ENCODE peak calls at places on chromosomes 6 and 20, in seven cellular contexts. V is aorta; H is activated CD8-positive, alpha-beta T cell treated with anti-CD3 and anti-CD28 coated beads, Interleukin-2, amount 10 ng/mL, durations not matched to agents 7 days and 5 days; G is fibroblast of pulmonary artery; Q is neural crest cell; S is EL; D is neuronal stem cell. E is an unnamed sample.

GRCh38 chr6:73152998-73153757 is 72.1 kb downstream of the KHDC1L start:
- DNase-seq in V (no peak), H (no peak), G (peak), Q (no peak), S (peak), D (no peak), E (no peak)

GRCh38 chr6:39778581-39779270 is 13.4 kb upstream of the DAAM2 start:
- DNase-seq in V (no peak), H (no peak), G (no peak), Q (no peak), S (no peak), D (no peak), E (no peak)

GRCh38 chr20:63087872-63088680 is 81.3 kb upstream of the BHLHE23 start:
- DNase-seq in V (peak), H (no peak), G (no peak), Q (no peak), S (no peak), D (no peak), E (no peak)

GRCh38 chr6:27679308-27679967 is 206.5 kb upstream of the ZNF184 start:
- DNase-seq in V (no peak), H (no peak), G (no peak), Q (no peak), S (no peak), D (no peak), E (no peak)

GRCh38 chr20:2387180-2387577 is 6.5 kb downstream of the TGM6 start:
- DNase-seq in V (no peak), H (peak), G (peak), Q (peak), S (peak), D (peak), E (no peak)

GRCh38 chr20:53576195-53576580 is 17.5 kb downstream of the ZNF217 start:
- DNase-seq in V (no peak), H (no peak), G (no peak), Q (no peak), S (no peak), D (no peak), E (no peak)

GRCh38 chr6:164967102-164967501 is 342.3 kb downstream of the C6orf118 start:
- DNase-seq in V (no peak), H (no peak), G (no peak), Q (no peak), S (no peak), D (no peak), E (no peak)

GRCh38 chr20:15362849-15363248 is 1025.4 kb upstream of the FLRT3 start:
- DNase-seq in V (no peak), H (no peak), G (no peak), Q (no peak), S (no peak), D (no peak), E (no peak)

GRCh38 chr20:1274485-1275313 is 8.6 kb downstream of the SNPH start:
- DNase-seq in V (no peak), H (peak), G (no peak), Q (no peak), S (no peak), D (no peak), E (no peak)

GRCh38 chr6:166907871-166908806 is 48.2 kb downstream of the RNASET2 start:
- DNase-seq in V (no peak), H (peak), G (no peak), Q (no peak), S (no peak), D (no peak), E (no peak)

GRCh38 chr20:55142932-55143331 is 667.5 kb downstream of the DOK5 start:
- DNase-seq in V (no peak), H (no peak), G (no peak), Q (no peak), S (no peak), D (no peak), E (no peak)

GRCh38 chr6:125738276-125738675 is 11.2 kb upstream of the HEY2 start:
- DNase-seq in V (no peak), H (no peak), G (no peak), Q (no peak), S (no peak), D (no peak), E (no peak)

GRCh38 chr6:159992366-159992765 is 23.5 kb downstream of the IGF2R start:
- DNase-seq in V (no peak), H (no peak), G (no peak), Q (no peak), S (no peak), D (no peak), E (no peak)

GRCh38 chr6:170031684-170032121 is 259.2 kb downstream of the DLL1 start:
- DNase-seq in V (peak), H (no peak), G (no peak), Q (no peak), S (peak), D (no peak), E (no peak)

GRCh38 chr6:52514514-52514913 is 62.3 kb downstream of the TRAM2 start:
- DNase-seq in V (no peak), H (no peak), G (peak), Q (no peak), S (peak), D (no peak), E (no peak)

GRCh38 chr6:125104425-125104824 is 49.1 kb upstream of the TPD52L1 start:
- DNase-seq in V (no peak), H (no peak), G (peak), Q (no peak), S (peak), D (peak), E (no peak)

GRCh38 chr6:132140150-132140549 is 189.0 kb upstream of the CCN2 start:
- DNase-seq in V (no peak), H (no peak), G (no peak), Q (no peak), S (no peak), D (no peak), E (no peak)

GRCh38 chr6:169165561-169166300 is 87.9 kb downstream of the THBS2 start:
- DNase-seq in V (no peak), H (peak), G (peak), Q (no peak), S (no peak), D (no peak), E (no peak)

GRCh38 chr6:62009445-62009844 is 276.6 kb downstream of the KHDRBS2 start:
- DNase-seq in V (no peak), H (no peak), G (no peak), Q (no peak), S (no peak), D (no peak), E (no peak)

GRCh38 chr6:3405679-3406078 is 51.2 kb downstream of the SLC22A23 start:
- DNase-seq in V (no peak), H (no peak), G (peak), Q (no peak), S (no peak), D (no peak), E (no peak)

GRCh38 chr6:46691052-46691451 is 3.4 kb downstream of the TDRD6 start:
- DNase-seq in V (no peak), H (no peak), G (no peak), Q (no peak), S (no peak), D (no peak), E (no peak)

GRCh38 chr6:156859686-156860085 is 82.5 kb downstream of the ARID1B start:
- DNase-seq in V (no peak), H (no peak), G (no peak), Q (no peak), S (no peak), D (no peak), E (no peak)

GRCh38 chr6:148441454-148441911 is 98.8 kb downstream of the SASH1 start:
- DNase-seq in V (no peak), H (no peak), G (peak), Q (no peak), S (peak), D (no peak), E (no peak)

GRCh38 chr6:16488813-16489212 is 250.4 kb downstream of the GMPR start:
- DNase-seq in V (no peak), H (no peak), G (no peak), Q (no peak), S (no peak), D (no peak), E (no peak)

GRCh38 chr6:161434921-161435411 is 161.1 kb upstream of the AGPAT4 start:
- DNase-seq in V (no peak), H (no peak), G (peak), Q (no peak), S (peak), D (no peak), E (no peak)

GRCh38 chr6:163731215-163732013 is 316.9 kb downstream of the QKI start:
- DNase-seq in V (no peak), H (no peak), G (no peak), Q (no peak), S (no peak), D (no peak), E (no peak)

GRCh38 chr6:134546962-134547645 is 229.2 kb upstream of the SGK1 start:
- DNase-seq in V (no peak), H (no peak), G (no peak), Q (no peak), S (no peak), D (no peak), E (no peak)

GRCh38 chr6:5905431-5906339 is 101.0 kb downstream of the NRN1 start:
- DNase-seq in V (peak), H (no peak), G (peak), Q (no peak), S (peak), D (no peak), E (no peak)

GRCh38 chr6:151729829-151730495 is 77.5 kb upstream of the ESR1 start:
- DNase-seq in V (no peak), H (no peak), G (no peak), Q (no peak), S (no peak), D (no peak), E (no peak)

GRCh38 chr20:61134286-61135035 is 117.6 kb upstream of the CDH4 start:
- DNase-seq in V (no peak), H (no peak), G (no peak), Q (no peak), S (no peak), D (no peak), E (no peak)

GRCh38 chr20:21246143-21246542 is 57.0 kb upstream of the XRN2 start:
- DNase-seq in V (no peak), H (no peak), G (no peak), Q (no peak), S (no peak), D (no peak), E (no peak)

GRCh38 chr6:33958208-33958862 is 154.5 kb upstream of the MLN start:
- DNase-seq in V (peak), H (peak), G (no peak), Q (no peak), S (no peak), D (peak), E (no peak)

GRCh38 chr20:2006452-2007381 is 12.9 kb upstream of the PDYN start:
- DNase-seq in V (no peak), H (peak), G (peak), Q (peak), S (peak), D (peak), E (peak)

GRCh38 chr20:36821964-36822437 is 48.4 kb upstream of the DSN1 start:
- DNase-seq in V (no peak), H (no peak), G (no peak), Q (no peak), S (peak), D (no peak), E (no peak)

GRCh38 chr6:11198663-11199603 is 33.5 kb downstream of the NEDD9 start:
- DNase-seq in V (no peak), H (peak), G (no peak), Q (no peak), S (no peak), D (no peak), E (peak)

GRCh38 chr6:154197176-154197850 is 158.3 kb downstream of the OPRM1 start:
- DNase-seq in V (no peak), H (no peak), G (peak), Q (no peak), S (peak), D (no peak), E (no peak)

GRCh38 chr20:14583413-14583812 is 246.0 kb upstream of the FLRT3 start:
- DNase-seq in V (no peak), H (no peak), G (no peak), Q (no peak), S (peak), D (no peak), E (no peak)

GRCh38 chr6:147693185-147693584 is 184.7 kb downstream of the SAMD5 start:
- DNase-seq in V (no peak), H (no peak), G (no peak), Q (no peak), S (no peak), D (peak), E (no peak)

GRCh38 chr6:6880745-6881437 is 226.9 kb upstream of the RREB1 start:
- DNase-seq in V (no peak), H (no peak), G (no peak), Q (no peak), S (no peak), D (no peak), E (no peak)

E was measured in naive B cell.